ENCODE peak calls at places on chromosomes 11 and 22, in six cellular contexts. One of them, this sample, is unnamed.
A peak's percentile ranks its signal among the peaks of the same experiment; 100 is the strongest.

GRCh38 chr22:30309981-30310672 is 16.6 kb downstream of the TBC1D10A start:
- DNase-seq in lung: peak; percentile 77
- DNase-seq in neural progenitor cell: no peak
- DNase-seq in BJ: no peak
- DNase-seq in IMR-90: peak; percentile 72
- DNase-seq in kidney epithelial cell: no peak
- DNase-seq in this sample: no peak

GRCh38 chr11:11993814-11994213 is 14.6 kb downstream of the DKK3 start:
- DNase-seq in kidney epithelial cell: peak; percentile 61
- DNase-seq in BJ: no peak
- DNase-seq in lung: no peak
- DNase-seq in neural progenitor cell: peak; percentile 15
- DNase-seq in IMR-90: peak; percentile 86
- DNase-seq in this sample: no peak

GRCh38 chr11:67638535-67639437 is 777 bp downstream of the TBX10 start:
- DNase-seq in neural progenitor cell: no peak
- DNase-seq in IMR-90: no peak
- DNase-seq in lung: no peak
- DNase-seq in kidney epithelial cell: no peak
- DNase-seq in BJ: no peak
- DNase-seq in this sample: no peak

GRCh38 chr22:22942511-22943329 is 55.1 kb downstream of the IGLL5 start:
- DNase-seq in IMR-90: peak; percentile 51
- DNase-seq in kidney epithelial cell: no peak
- DNase-seq in BJ: no peak
- DNase-seq in lung: peak; percentile 46
- DNase-seq in neural progenitor cell: peak; percentile 90
- DNase-seq in this sample: no peak

GRCh38 chr11:44788536-44789227 is 61.9 kb downstream of the TSPAN18 start:
- DNase-seq in BJ: no peak
- DNase-seq in kidney epithelial cell: no peak
- DNase-seq in lung: no peak
- DNase-seq in neural progenitor cell: no peak
- DNase-seq in IMR-90: peak; percentile 49
- DNase-seq in this sample: no peak

GRCh38 chr11:71221851-71222250 is 30.5 kb downstream of the SHANK2 start:
- DNase-seq in kidney epithelial cell: no peak
- DNase-seq in IMR-90: no peak
- DNase-seq in lung: no peak
- DNase-seq in neural progenitor cell: no peak
- DNase-seq in BJ: no peak
- DNase-seq in this sample: no peak

GRCh38 chr11:134504146-134504905 is 92.3 kb upstream of the B3GAT1 start:
- DNase-seq in neural progenitor cell: peak; percentile 34
- DNase-seq in BJ: no peak
- DNase-seq in kidney epithelial cell: no peak
- DNase-seq in lung: no peak
- DNase-seq in IMR-90: no peak
- DNase-seq in this sample: no peak

GRCh38 chr11:127002669-127003259 is 2.2 kb upstream of the KIRREL3 start:
- DNase-seq in IMR-90: no peak
- DNase-seq in lung: no peak
- DNase-seq in kidney epithelial cell: no peak
- DNase-seq in BJ: no peak
- DNase-seq in neural progenitor cell: peak; percentile 61
- DNase-seq in this sample: no peak

GRCh38 chr22:32904044-32904443 is 102.5 kb downstream of the TIMP3 start:
- DNase-seq in neural progenitor cell: peak; percentile 60
- DNase-seq in BJ: no peak
- DNase-seq in kidney epithelial cell: no peak
- DNase-seq in lung: peak; percentile 39
- DNase-seq in IMR-90: peak; percentile 35
- DNase-seq in this sample: no peak

GRCh38 chr11:38687008-38687407 is 2089.0 kb upstream of the RAG2 start:
- DNase-seq in lung: no peak
- DNase-seq in neural progenitor cell: no peak
- DNase-seq in IMR-90: no peak
- DNase-seq in kidney epithelial cell: no peak
- DNase-seq in BJ: no peak
- DNase-seq in this sample: no peak

GRCh38 chr11:118915396-118915795 is 10.3 kb downstream of the BCL9L start:
- DNase-seq in lung: no peak
- DNase-seq in IMR-90: no peak
- DNase-seq in BJ: no peak
- DNase-seq in kidney epithelial cell: no peak
- DNase-seq in neural progenitor cell: no peak
- DNase-seq in this sample: no peak

GRCh38 chr11:107123022-107123421 is 104.7 kb upstream of the GUCY1A2 start:
- DNase-seq in neural progenitor cell: no peak
- DNase-seq in IMR-90: no peak
- DNase-seq in kidney epithelial cell: no peak
- DNase-seq in lung: no peak
- DNase-seq in BJ: no peak
- DNase-seq in this sample: no peak
- TF ChIP-seq CTCF in neural progenitor cell: no peak
- TF ChIP-seq CTCF in IMR-90: no peak
- TF ChIP-seq CTCF in kidney epithelial cell: no peak
- TF ChIP-seq CTCF in lung: no peak
- TF ChIP-seq CTCF in BJ: no peak
- TF ChIP-seq CTCF in this sample: peak; percentile 18

GRCh38 chr11:120536091-120536796 is 24.7 kb downstream of the GRIK4 start:
- DNase-seq in lung: no peak
- DNase-seq in kidney epithelial cell: no peak
- DNase-seq in BJ: no peak
- DNase-seq in neural progenitor cell: no peak
- DNase-seq in IMR-90: no peak
- DNase-seq in this sample: no peak

GRCh38 chr11:120532082-120532481 is 20.5 kb downstream of the GRIK4 start:
- DNase-seq in IMR-90: no peak
- DNase-seq in neural progenitor cell: no peak
- DNase-seq in kidney epithelial cell: no peak
- DNase-seq in lung: no peak
- DNase-seq in BJ: no peak
- DNase-seq in this sample: no peak

GRCh38 chr11:120528749-120529148 is 17.2 kb downstream of the GRIK4 start:
- DNase-seq in BJ: no peak
- DNase-seq in neural progenitor cell: no peak
- DNase-seq in IMR-90: no peak
- DNase-seq in kidney epithelial cell: no peak
- DNase-seq in lung: no peak
- DNase-seq in this sample: no peak

GRCh38 chr11:120529214-120529613 is 17.7 kb downstream of the GRIK4 start:
- DNase-seq in IMR-90: no peak
- DNase-seq in lung: no peak
- DNase-seq in BJ: no peak
- DNase-seq in neural progenitor cell: no peak
- DNase-seq in kidney epithelial cell: no peak
- DNase-seq in this sample: no peak

DNA sequence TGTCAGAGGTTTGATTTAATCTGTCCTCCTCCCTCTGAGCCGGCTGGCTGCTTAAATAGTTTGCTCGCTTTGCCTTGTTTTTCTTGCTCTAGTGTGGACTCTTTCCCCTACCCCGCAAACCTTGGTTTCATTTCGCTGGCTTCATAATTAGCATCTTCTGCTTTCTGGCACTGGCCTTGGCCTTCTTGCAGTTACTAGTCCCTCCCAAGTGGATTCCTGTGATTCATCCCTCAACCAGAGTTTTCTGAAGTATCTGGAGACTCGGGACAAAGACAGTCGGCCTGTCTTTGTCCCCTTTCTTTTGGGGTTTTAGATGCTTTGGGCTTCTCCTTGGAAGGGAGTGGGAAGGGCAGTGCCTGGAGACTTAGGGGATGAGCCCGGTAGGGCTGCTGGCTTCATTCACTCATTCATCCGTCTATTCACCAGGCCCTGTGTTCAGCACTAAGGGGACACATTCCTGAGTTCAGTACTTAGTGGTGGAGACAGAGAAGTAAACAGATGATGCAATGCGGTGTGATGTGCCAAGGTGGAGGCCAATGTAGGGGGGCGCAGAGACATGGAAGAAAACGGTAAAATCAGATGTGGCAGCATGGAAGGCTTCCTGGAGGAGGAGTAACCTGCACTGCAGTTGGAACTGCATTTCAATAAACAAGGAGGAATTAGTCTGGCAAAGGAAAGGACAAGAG is 21.1 kb downstream of the GRIK4 start:
- DNase-seq in lung: no peak
- DNase-seq in kidney epithelial cell: no peak
- DNase-seq in IMR-90: peak; percentile 71
- DNase-seq in neural progenitor cell: peak; percentile 62
- DNase-seq in BJ: no peak
- DNase-seq in this sample: peak; percentile 32
- H3K4me3 ChIP-seq in lung: no peak overlapping the region
- H3K4me3 ChIP-seq in kidney epithelial cell: no peak overlapping the region
- H3K4me3 ChIP-seq in IMR-90: no peak overlapping the region
- H3K4me3 ChIP-seq in neural progenitor cell: no peak overlapping the region
- H3K4me3 ChIP-seq in BJ: no peak overlapping the region
- H3K4me3 ChIP-seq in this sample: no peak overlapping the region

GRCh38 chr11:46127150-46127638 is 5.9 kb upstream of the PHF21A start:
- DNase-seq in lung: peak; percentile 58
- DNase-seq in BJ: no peak
- DNase-seq in neural progenitor cell: peak; percentile 23
- DNase-seq in IMR-90: peak; percentile 49
- DNase-seq in kidney epithelial cell: no peak
- DNase-seq in this sample: peak; percentile 16
- TF ChIP-seq CTCF in lung: peak; percentile 25
- TF ChIP-seq CTCF in BJ: peak; percentile 61
- TF ChIP-seq CTCF in neural progenitor cell: peak; percentile 40
- TF ChIP-seq CTCF in IMR-90: peak; percentile 39
- TF ChIP-seq CTCF in kidney epithelial cell: peak; percentile 14
- TF ChIP-seq CTCF in this sample: peak; percentile 61

DNA sequence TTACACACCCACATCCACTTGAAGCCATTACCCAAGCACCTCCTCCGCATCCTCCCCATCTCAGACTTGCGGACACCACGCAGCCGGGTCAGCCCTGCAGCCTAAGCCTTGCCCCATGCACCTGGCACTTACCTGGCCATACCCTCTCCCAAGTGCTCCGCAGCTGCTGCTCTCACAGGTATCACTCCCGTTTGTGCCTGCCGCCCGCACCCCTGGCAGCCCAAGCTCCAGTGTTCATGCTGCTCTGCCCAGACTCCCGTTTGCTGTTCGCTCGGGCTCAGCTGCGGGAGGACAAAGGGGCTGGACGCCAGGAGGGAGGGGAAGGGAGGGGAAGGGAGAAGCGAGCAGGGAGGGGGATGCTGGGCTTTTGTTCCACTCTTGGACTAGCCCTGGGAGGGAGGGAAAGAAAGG is at the start of gene KLHL35:
- DNase-seq in IMR-90: no peak
- DNase-seq in kidney epithelial cell: no peak
- DNase-seq in lung: no peak
- DNase-seq in neural progenitor cell: peak; percentile 82
- DNase-seq in BJ: no peak
- DNase-seq in this sample: no peak
- H3K4me3 ChIP-seq in IMR-90: no peak within 1 kb of the TSS
- H3K4me3 ChIP-seq in kidney epithelial cell: no peak within 1 kb of the TSS
- H3K4me3 ChIP-seq in lung: no peak within 1 kb of the TSS
- H3K4me3 ChIP-seq in neural progenitor cell: peak within 1 kb of the TSS; percentile 51
- H3K4me3 ChIP-seq in BJ: no peak within 1 kb of the TSS
- H3K4me3 ChIP-seq in this sample: no peak within 1 kb of the TSS

GRCh38 chr11:46410021-46410420 is 18.4 kb upstream of the CHRM4 start:
- DNase-seq in BJ: no peak
- DNase-seq in neural progenitor cell: peak; percentile 79
- DNase-seq in lung: no peak
- DNase-seq in IMR-90: no peak
- DNase-seq in kidney epithelial cell: no peak
- DNase-seq in this sample: no peak
- TF ChIP-seq CTCF in BJ: no peak
- TF ChIP-seq CTCF in neural progenitor cell: peak; percentile 72
- TF ChIP-seq CTCF in lung: no peak
- TF ChIP-seq CTCF in IMR-90: peak; percentile 17
- TF ChIP-seq CTCF in kidney epithelial cell: peak; percentile 8
- TF ChIP-seq CTCF in this sample: no peak

GRCh38 chr11:122979103-122979814 is 2.4 kb downstream of the BSX start:
- DNase-seq in BJ: no peak
- DNase-seq in kidney epithelial cell: no peak
- DNase-seq in lung: no peak
- DNase-seq in neural progenitor cell: peak; percentile 47
- DNase-seq in IMR-90: no peak
- DNase-seq in this sample: no peak

GRCh38 chr11:122979815-122980656 is 1.6 kb downstream of the BSX start:
- DNase-seq in BJ: no peak
- DNase-seq in lung: no peak
- DNase-seq in neural progenitor cell: peak; percentile 53
- DNase-seq in kidney epithelial cell: no peak
- DNase-seq in IMR-90: no peak
- DNase-seq in this sample: no peak

GRCh38 chr11:122981388-122982264 is at the start of gene BSX:
- DNase-seq in IMR-90: peak; percentile 17
- DNase-seq in BJ: no peak
- DNase-seq in lung: peak; percentile 45
- DNase-seq in neural progenitor cell: peak; percentile 95
- DNase-seq in kidney epithelial cell: no peak
- DNase-seq in this sample: no peak

GRCh38 chr11:122984186-122985011 is 2.8 kb upstream of the BSX start:
- DNase-seq in BJ: no peak
- DNase-seq in kidney epithelial cell: no peak
- DNase-seq in IMR-90: no peak
- DNase-seq in lung: no peak
- DNase-seq in neural progenitor cell: peak; percentile 70
- DNase-seq in this sample: no peak

DNA sequence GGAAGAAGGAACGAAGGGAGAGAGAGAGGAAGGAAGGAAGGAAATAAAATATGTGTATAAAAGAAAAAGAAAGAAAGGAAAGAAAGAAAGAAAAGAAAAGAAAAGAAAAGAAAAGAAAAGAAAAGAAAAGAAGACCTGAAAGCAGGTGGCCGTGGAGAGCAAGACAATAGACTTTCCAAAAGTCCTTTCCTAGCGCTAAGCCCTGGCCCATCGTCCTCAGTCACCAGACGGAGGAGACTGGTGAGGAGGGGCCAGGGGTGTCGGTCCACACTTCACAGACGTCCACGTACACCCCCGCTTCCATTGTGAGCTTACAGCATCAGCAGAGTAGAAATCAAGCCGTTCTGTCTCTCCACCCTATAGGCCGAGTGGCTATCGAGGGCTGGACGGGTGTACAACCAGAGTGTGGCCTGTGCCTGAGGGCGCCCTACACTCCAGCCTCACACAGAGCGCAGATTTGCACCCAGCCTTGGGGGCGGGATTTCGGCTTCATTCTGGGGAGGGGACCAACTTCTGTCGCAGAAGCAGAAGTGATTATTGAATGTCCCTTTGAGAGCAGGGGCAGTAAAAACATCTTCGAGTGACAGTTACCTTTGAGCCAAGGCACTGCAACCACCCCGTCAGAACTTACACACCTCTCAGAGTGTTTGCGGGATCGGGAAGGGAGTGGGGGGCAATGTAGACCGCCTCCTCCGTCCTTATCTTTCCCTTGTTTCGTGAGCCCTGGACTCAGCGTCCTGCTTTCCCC is 2.0 kb upstream of the BSX start:
- DNase-seq in IMR-90: no peak
- DNase-seq in neural progenitor cell: peak; percentile 43
- DNase-seq in lung: no peak
- DNase-seq in kidney epithelial cell: no peak
- DNase-seq in BJ: no peak
- DNase-seq in this sample: no peak
- H3K4me3 ChIP-seq in IMR-90: peak overlapping the region; percentile 38
- H3K4me3 ChIP-seq in neural progenitor cell: peak overlapping the region; percentile 82
- H3K4me3 ChIP-seq in lung: peak overlapping the region; percentile 58
- H3K4me3 ChIP-seq in kidney epithelial cell: peak overlapping the region; percentile 50
- H3K4me3 ChIP-seq in BJ: peak overlapping the region; percentile 63
- H3K4me3 ChIP-seq in this sample: peak overlapping the region; percentile 71

This sample was measured in AG09309.